ENCODE peak calls at places on chromosomes 6 and 20, in five cellular contexts. L is NCI-H1105 treated with DMSO at 0.1 percent for 48 hours; P is stimulated activated CD4-positive, alpha-beta T cell treated with anti-CD3 and anti-CD28 coated beads, Interleukin-1b, Interleukin-23, amount 100 ng/mL, for 1 hour; A is HS-27A; M is fibroblast of lung. J is an unnamed sample.

GRCh38 chr6:112254921-112255320 is 554 bp upstream of the LAMA4 start:
- DNase-seq in L (no peak), P (no peak), A (no peak), M (no peak), J (no peak)

GRCh38 chr20:574297-574942 is 30.8 kb upstream of the CSNK2A1 start:
- DNase-seq in L (no peak), P (no peak), A (no peak), M (no peak), J (no peak)

GRCh38 chr20:41956316-41957050 is 338.3 kb upstream of the CHD6 start:
- DNase-seq in L (peak), P (no peak), A (no peak), M (no peak), J (no peak)

GRCh38 chr6:123418101-123418500 is 218.6 kb downstream of the TRDN start:
- DNase-seq in L (no peak), P (no peak), A (no peak), M (no peak), J (no peak)

GRCh38 chr20:53986037-53986436 is 84.4 kb downstream of the BCAS1 start:
- DNase-seq in L (no peak), P (no peak), A (no peak), M (no peak), J (no peak)

GRCh38 chr6:133341607-133342158 is 100.5 kb downstream of the EYA4 start:
- DNase-seq in L (peak), P (no peak), A (peak), M (peak), J (no peak)

GRCh38 chr6:127247114-127248096 is 19.3 kb upstream of the RNF146 start:
- DNase-seq in L (no peak), P (no peak), A (no peak), M (no peak), J (no peak)

GRCh38 chr20:62576815-62577214 is 65.5 kb upstream of the SLCO4A1 start:
- DNase-seq in L (no peak), P (no peak), A (no peak), M (peak), J (no peak)

J was measured in hypothalamus.